ENCODE peak calls at places on chromosomes 12 and 14, in four cellular contexts. K is heart left ventricle, F is SW480, S is WTC11. B is an unnamed sample.

GRCh38 chr12:113852273-113852672 is 113.9 kb downstream of the RBM19 start:
- DNase-seq in K (no peak), F (no peak), S (no peak), B (no peak)

GRCh38 chr14:36096090-36096489 is 80.4 kb downstream of the PTCSC3 start:
- DNase-seq in K (no peak), F (no peak), S (no peak), B (no peak)

GRCh38 chr14:64649383-64649998 is 54.7 kb upstream of the PLEKHG3 start:
- DNase-seq in K (no peak), F (no peak), S (no peak), B (no peak)

GRCh38 chr12:50072198-50072907 is 12.8 kb upstream of the SMARCD1 start:
- DNase-seq in K (no peak), F (no peak), S (no peak), B (peak; percentile 35)

GRCh38 chr12:68565391-68565903 is 45.3 kb upstream of the RAP1B start:
- DNase-seq in K (no peak), F (peak; percentile 28), S (no peak), B (no peak)

GRCh38 chr12:113933201-113933786 is 32.8 kb downstream of the RBM19 start:
- DNase-seq in K (no peak), F (no peak), S (no peak), B (peak; percentile 38)

GRCh38 chr12:66103011-66103913 is 27.3 kb downstream of the LLPH start:
- DNase-seq in K (no peak), F (no peak), S (peak; percentile 62), B (no peak)

GRCh38 chr12:3179731-3180130 is 102.6 kb downstream of the TSPAN9 start:
- DNase-seq in K (no peak), F (no peak), S (no peak), B (no peak)

GRCh38 chr14:71206766-71207371 is 299.6 kb downstream of the PCNX1 start:
- DNase-seq in K (peak; percentile 72), F (peak; percentile 54), S (no peak), B (no peak)

GRCh38 chr12:27818421-27818918 is 38.4 kb upstream of the MANSC4 start:
- DNase-seq in K (no peak), F (no peak), S (no peak), B (no peak)

GRCh38 chr12:7877421-7877820 is 4.7 kb upstream of the SLC2A14 start:
- DNase-seq in K (no peak), F (no peak), S (no peak), B (no peak)

GRCh38 chr12:117334098-117334497 is 27.3 kb downstream of the NOS1 start:
- DNase-seq in K (no peak), F (no peak), S (no peak), B (no peak)

GRCh38 chr14:100391777-100392176 is 68.6 kb downstream of the SLC25A47 start:
- DNase-seq in K (no peak), F (no peak), S (no peak), B (no peak)

GRCh38 chr12:131061041-131061806 is 107.5 kb downstream of the ADGRD1 start:
- DNase-seq in K (peak; percentile 7), F (peak; percentile 80), S (no peak), B (no peak)

GRCh38 chr12:121872546-121873223 is 14.0 kb upstream of the HPD start:
- DNase-seq in K (peak; percentile 16), F (peak; percentile 6), S (no peak), B (no peak)

GRCh38 chr12:532908-533565 is 73.3 kb downstream of the B4GALNT3 start:
- DNase-seq in K (no peak), F (no peak), S (no peak), B (no peak)

GRCh38 chr14:70898346-70898745 is 8.9 kb upstream of the PCNX1 start:
- DNase-seq in K (no peak), F (no peak), S (no peak), B (no peak)

GRCh38 chr12:3821441-3821840 is 51.8 kb downstream of the PARP11 start:
- DNase-seq in K (no peak), F (no peak), S (no peak), B (no peak)

GRCh38 chr14:45140661-45141187 is 5.0 kb downstream of the FANCM start:
- DNase-seq in K (no peak), F (no peak), S (no peak), B (no peak)

GRCh38 chr14:80965041-80965440 is 9.6 kb downstream of the TSHR start:
- DNase-seq in K (no peak), F (no peak), S (no peak), B (no peak)

GRCh38 chr12:71645268-71645667 is 18.4 kb downstream of the ZFC3H1 start:
- DNase-seq in K (no peak), F (no peak), S (no peak), B (no peak)

GRCh38 chr14:50399251-50400032 is 2.8 kb upstream of the CDKL1 start:
- DNase-seq in K (peak; percentile 13), F (no peak), S (no peak), B (no peak)

GRCh38 chr14:95185452-95186392 is 28.4 kb upstream of the DICER1 start:
- DNase-seq in K (peak; percentile 73), F (no peak), S (no peak), B (no peak)

GRCh38 chr12:57759360-57759980 is 4.6 kb downstream of the MARCHF9 start:
- DNase-seq in K (no peak), F (peak; percentile 66), S (no peak), B (no peak)

B was measured in nephron progenitor cell.